ENCODE peak calls at places on chromosomes 3 and 15, in five cellular contexts. R is H1, I is HepG2, X is K562, B is GM12878. S is an unnamed sample.

GRCh38 chr15:56225520-56225919 is 18.2 kb downstream of the RFX7 start:
- DNase-seq in R (no peak), B (no peak), I (no peak), X (no peak), S (no peak)

GRCh38 chr15:45355860-45356259 is 22.5 kb downstream of the GATM start:
- DNase-seq in B (no peak), I (no peak), X (no peak), R (no peak), S (no peak)

GRCh38 chr3:71128951-71129350 is 454.6 kb downstream of the FOXP1 start:
- DNase-seq in R (no peak), B (no peak), I (no peak), X (peak), S (no peak)

GRCh38 chr15:79680721-79681120 is 216.1 kb downstream of the MTHFS start:
- DNase-seq in I (no peak), X (no peak), R (peak), B (peak), S (no peak)

GRCh38 chr3:127860223-127860622 is 37.9 kb upstream of the MGLL start:
- DNase-seq in X (no peak), B (no peak), I (no peak), R (no peak), S (no peak)

GRCh38 chr15:74193305-74193718 is 9.3 kb downstream of the STRA6 start:
- DNase-seq in I (no peak), B (peak), R (no peak), X (no peak), S (peak)

GRCh38 chr3:78912217-78912616 is 855.6 kb downstream of the ROBO1 start:
- DNase-seq in B (no peak), X (no peak), R (no peak), I (no peak), S (no peak)

GRCh38 chr3:125585595-125586223 is 9.6 kb downstream of the OSBPL11 start:
- DNase-seq in X (peak), R (no peak), I (peak), B (no peak), S (peak)

GRCh38 chr15:33160054-33160453 is 34.5 kb downstream of the FMN1 start:
- DNase-seq in R (no peak), B (no peak), I (no peak), X (no peak), S (no peak)

GRCh38 chr3:43207628-43208085 is 78.7 kb upstream of the SNRK start:
- DNase-seq in R (no peak), I (no peak), B (peak), X (no peak), S (no peak)

GRCh38 chr3:133792171-133792763 is 13.3 kb upstream of the SRPRB start:
- DNase-seq in X (peak), I (no peak), R (no peak), B (no peak), S (peak)

GRCh38 chr3:46865034-46865507 is 1.8 kb upstream of the MYL3 start:
- DNase-seq in X (no peak), I (no peak), B (no peak), R (no peak), S (no peak)

GRCh38 chr15:66006986-66007385 is 137.7 kb downstream of the RAB11A start:
- DNase-seq in X (no peak), I (no peak), R (no peak), B (no peak), S (no peak)

GRCh38 chr15:55900019-55900418 is 93.4 kb downstream of the NEDD4 start:
- DNase-seq in R (no peak), B (no peak), X (no peak), I (no peak), S (no peak)

GRCh38 chr15:73956276-73957086 is 30.2 kb downstream of the LOXL1 start:
- DNase-seq in X (no peak), R (no peak), I (no peak), B (no peak), S (peak)

GRCh38 chr15:48604567-48604966 is 40.9 kb downstream of the FBN1 start:
- DNase-seq in B (no peak), X (no peak), I (no peak), R (no peak), S (no peak)

GRCh38 chr15:94414921-94415320 is 183.6 kb downstream of the MCTP2 start:
- DNase-seq in X (no peak), I (no peak), R (no peak), B (no peak), S (no peak)

GRCh38 chr3:125163739-125164601 is 48.6 kb downstream of the SLC12A8 start:
- DNase-seq in I (peak), B (no peak), X (peak), R (no peak), S (no peak)

GRCh38 chr15:56056626-56057025 is 63.2 kb upstream of the NEDD4 start:
- DNase-seq in R (no peak), B (no peak), I (no peak), X (no peak), S (no peak)

GRCh38 chr15:66044837-66045236 is 175.5 kb downstream of the RAB11A start:
- DNase-seq in X (no peak), I (no peak), R (no peak), B (no peak), S (no peak)

GRCh38 chr3:42649006-42649405 is 4.5 kb upstream of the ZBTB47 start:
- DNase-seq in B (no peak), X (no peak), I (no peak), R (no peak), S (no peak)

GRCh38 chr3:30649572-30650310 is 43.3 kb downstream of the TGFBR2 start:
- DNase-seq in R (no peak), B (no peak), I (no peak), X (no peak), S (no peak)

GRCh38 chr3:38738630-38739395 is 77.2 kb downstream of the SCN10A start:
- DNase-seq in X (peak), R (peak), B (no peak), I (peak), S (peak)
- TF ChIP-seq SRF in X (no peak), R (no peak), B (no peak), I (no peak), S (no peak)

GRCh38 chr3:142975316-142975995 is 12.0 kb upstream of the PAQR9 start:
- DNase-seq in X (no peak), B (no peak), I (no peak), R (no peak), S (no peak)

GRCh38 chr3:142973217-142974009 is 9.9 kb upstream of the PAQR9 start:
- DNase-seq in X (no peak), B (no peak), R (no peak), I (no peak), S (no peak)

GRCh38 chr3:142981108-142981507 is 17.6 kb upstream of the PAQR9 start:
- DNase-seq in I (no peak), R (no peak), B (no peak), X (peak), S (no peak)

GRCh38 chr3:142976621-142977398 is 13.3 kb upstream of the PAQR9 start:
- DNase-seq in B (no peak), R (no peak), X (peak), I (peak), S (peak)

GRCh38 chr3:142977399-142977728 is 13.9 kb upstream of the PAQR9 start:
- DNase-seq in I (no peak), X (no peak), B (no peak), R (no peak), S (no peak)
- TF ChIP-seq SRF in I (no peak), X (no peak), B (no peak), R (no peak), S (no peak)

GRCh38 chr3:115875460-115875859 is 252.2 kb downstream of the GAP43 start:
- DNase-seq in B (no peak), I (no peak), X (no peak), R (no peak), S (no peak)

GRCh38 chr3:115877647-115877934 is 254.3 kb downstream of the GAP43 start:
- DNase-seq in R (no peak), B (no peak), X (no peak), I (no peak), S (no peak)

GRCh38 chr3:115876860-115877646 is 253.7 kb downstream of the GAP43 start:
- DNase-seq in I (no peak), R (no peak), X (no peak), B (no peak), S (no peak)
- TF ChIP-seq SRF in I (no peak), R (no peak), X (no peak), B (no peak), S (no peak)

DNA sequence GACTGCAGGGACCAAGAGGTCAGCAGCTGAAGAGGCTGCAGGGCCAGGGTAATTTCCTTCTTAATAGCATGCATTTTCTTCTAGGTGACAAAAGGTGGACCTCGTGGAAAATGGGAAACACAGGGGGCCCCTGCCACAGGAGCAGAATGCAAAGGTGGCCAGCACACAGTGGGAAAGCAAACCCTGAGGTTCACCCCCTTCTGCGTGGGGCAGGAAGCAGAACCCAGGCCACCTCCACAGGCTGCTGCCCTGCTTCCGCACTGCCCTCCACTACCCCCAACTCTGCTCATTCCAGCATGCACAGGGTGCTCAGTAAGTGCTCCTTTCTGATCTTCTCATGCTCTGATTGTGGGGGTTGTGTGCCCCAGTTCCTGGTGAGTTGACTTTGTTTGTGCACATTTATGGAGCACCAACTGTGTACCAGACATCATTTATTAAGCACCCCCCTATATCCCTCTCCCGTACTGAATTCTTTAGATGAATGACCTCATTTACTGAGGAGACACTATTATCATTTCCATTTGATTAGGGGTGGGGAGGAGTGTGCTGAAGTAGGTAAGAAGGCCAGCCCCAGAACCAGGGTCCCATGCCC is 12.7 kb upstream of the FGD5 start:
- DNase-seq in B (no peak), I (no peak), R (no peak), X (no peak), S (no peak)
- TF ChIP-seq SRF in B (no peak), I (no peak), R (no peak), X (no peak), S (no peak)